ENCODE peak calls at places on chromosomes 2 and 18, in six cellular contexts. S is uterus, A is psoas muscle, Q is colonic mucosa, N is lower lobe of right lung, K is ascending aorta. O is an unnamed sample.

GRCh38 chr2:28487258-28487657 is 8.6 kb upstream of the PLB1 start:
- DNase-seq in S (no peak), A (no peak), Q (no peak), N (no peak), K (no peak), O (no peak)

GRCh38 chr2:16320716-16321115 is 344.9 kb downstream of the CYRIA start:
- DNase-seq in S (no peak), A (no peak), Q (no peak), N (no peak), K (no peak), O (no peak)

GRCh38 chr2:45743531-45744391 is 92.3 kb downstream of the PRKCE start:
- DNase-seq in S (peak), A (peak), Q (peak), N (no peak), K (no peak), O (peak)

GRCh38 chr18:72235422-72235821 is 308.7 kb downstream of the CBLN2 start:
- DNase-seq in S (no peak), A (no peak), Q (no peak), N (no peak), K (no peak), O (no peak)

GRCh38 chr2:182066439-182067061 is 80.9 kb downstream of the PPP1R1C start:
- DNase-seq in S (no peak), A (no peak), Q (no peak), N (no peak), K (no peak), O (no peak)

GRCh38 chr2:210961249-210961648 is 404.9 kb downstream of the CPS1 start:
- DNase-seq in S (no peak), A (no peak), Q (no peak), N (no peak), K (no peak), O (no peak)

GRCh38 chr18:52903858-52904257 is 563.9 kb downstream of the DCC start:
- DNase-seq in S (no peak), A (no peak), Q (peak), N (peak), K (no peak), O (peak)

GRCh38 chr2:98522854-98523253 is 78.2 kb downstream of the INPP4A start:
- DNase-seq in S (no peak), A (no peak), Q (no peak), N (no peak), K (no peak), O (no peak)

GRCh38 chr2:225091336-225091735 is 49.1 kb upstream of the DOCK10 start:
- DNase-seq in S (no peak), A (no peak), Q (no peak), N (no peak), K (no peak), O (no peak)

GRCh38 chr2:241974851-241975592 is 105.5 kb downstream of the RTP5 start:
- DNase-seq in S (peak), A (no peak), Q (no peak), N (no peak), K (no peak), O (no peak)

GRCh38 chr2:67641709-67642397 is 244.7 kb downstream of the ETAA1 start:
- DNase-seq in S (peak), A (no peak), Q (no peak), N (no peak), K (no peak), O (no peak)

GRCh38 chr18:76476665-76477561 is 18.1 kb downstream of the ZNF516 start:
- DNase-seq in S (no peak), A (no peak), Q (peak), N (no peak), K (no peak), O (no peak)

GRCh38 chr2:127612111-127612822 is 33.7 kb upstream of the GPR17 start:
- DNase-seq in S (no peak), A (no peak), Q (no peak), N (peak), K (no peak), O (no peak)

GRCh38 chr2:96213379-96213778 is 4.8 kb upstream of the STARD7 start:
- DNase-seq in S (no peak), A (no peak), Q (no peak), N (no peak), K (no peak), O (no peak)

GRCh38 chr18:57781128-57781463 is 22.0 kb downstream of the ATP8B1 start:
- DNase-seq in S (no peak), A (no peak), Q (no peak), N (no peak), K (no peak), O (no peak)

GRCh38 chr18:43935051-43935412 is 657.7 kb upstream of the SYT4 start:
- DNase-seq in S (no peak), A (no peak), Q (no peak), N (no peak), K (no peak), O (no peak)

GRCh38 chr2:235500110-235500760 is 6.4 kb downstream of the AGAP1 start:
- DNase-seq in S (no peak), A (no peak), Q (no peak), N (no peak), K (no peak), O (no peak)

GRCh38 chr2:74708883-74709282 is 54.8 kb downstream of the SEMA4F start:
- DNase-seq in S (no peak), A (peak), Q (no peak), N (no peak), K (no peak), O (no peak)

GRCh38 chr2:127048969-127049897 is 57.7 kb downstream of the BIN1 start:
- DNase-seq in S (peak), A (no peak), Q (peak), N (peak), K (no peak), O (no peak)

GRCh38 chr2:217851191-217852020 is 151.4 kb downstream of the TNS1 start:
- DNase-seq in S (peak), A (peak), Q (no peak), N (peak), K (no peak), O (peak)

GRCh38 chr2:64192570-64193192 is 48.5 kb upstream of the PELI1 start:
- DNase-seq in S (no peak), A (no peak), Q (no peak), N (no peak), K (no peak), O (peak)

GRCh38 chr2:196239622-196240587 is 68.5 kb upstream of the STK17B start:
- DNase-seq in S (peak), A (peak), Q (peak), N (peak), K (peak), O (no peak)

GRCh38 chr2:189560273-189560586 is 20.4 kb downstream of the SLC40A1 start:
- DNase-seq in S (no peak), A (no peak), Q (no peak), N (no peak), K (no peak), O (no peak)

GRCh38 chr18:13638684-13639083 is 87.7 kb downstream of the FAM210A start:
- DNase-seq in S (no peak), A (no peak), Q (no peak), N (no peak), K (no peak), O (no peak)

GRCh38 chr2:172248381-172249173 is 145.9 kb upstream of the DLX2 start:
- DNase-seq in S (no peak), A (no peak), Q (no peak), N (no peak), K (no peak), O (no peak)

GRCh38 chr18:51278045-51278649 is 80.7 kb upstream of the MEX3C start:
- DNase-seq in S (no peak), A (no peak), Q (peak), N (no peak), K (no peak), O (no peak)

GRCh38 chr18:35939166-35939565 is 33.3 kb upstream of the RMP24 start:
- DNase-seq in S (no peak), A (no peak), Q (no peak), N (no peak), K (no peak), O (no peak)

GRCh38 chr2:10346929-10347558 is 44.3 kb downstream of the HPCAL1 start:
- DNase-seq in S (no peak), A (peak), Q (no peak), N (peak), K (no peak), O (no peak)
- TF ChIP-seq CTCF in S (no peak), A (no peak), Q (no peak), N (no peak), K (no peak), O (no peak)

GRCh38 chr2:73212098-73212447 is 2.0 kb upstream of the SMYD5 start:
- DNase-seq in S (no peak), A (no peak), Q (no peak), N (no peak), K (no peak), O (no peak)

GRCh38 chr2:73215254-73215653 is 1.2 kb downstream of the SMYD5 start:
- DNase-seq in S (no peak), A (no peak), Q (no peak), N (no peak), K (no peak), O (no peak)

GRCh38 chr2:73217160-73217559 is 3.1 kb downstream of the SMYD5 start:
- DNase-seq in S (no peak), A (no peak), Q (no peak), N (no peak), K (no peak), O (no peak)

GRCh38 chr2:73212448-73213176 is 1.4 kb upstream of the SMYD5 start:
- DNase-seq in S (peak), A (peak), Q (peak), N (peak), K (peak), O (peak)

GRCh38 chr2:73214120-73215035 is at the start of gene SMYD5:
- DNase-seq in S (peak), A (peak), Q (peak), N (peak), K (peak), O (peak)
- H3K27ac ChIP-seq in S (peak), A (peak), Q (peak), N (peak), K (peak), O (peak)

DNA sequence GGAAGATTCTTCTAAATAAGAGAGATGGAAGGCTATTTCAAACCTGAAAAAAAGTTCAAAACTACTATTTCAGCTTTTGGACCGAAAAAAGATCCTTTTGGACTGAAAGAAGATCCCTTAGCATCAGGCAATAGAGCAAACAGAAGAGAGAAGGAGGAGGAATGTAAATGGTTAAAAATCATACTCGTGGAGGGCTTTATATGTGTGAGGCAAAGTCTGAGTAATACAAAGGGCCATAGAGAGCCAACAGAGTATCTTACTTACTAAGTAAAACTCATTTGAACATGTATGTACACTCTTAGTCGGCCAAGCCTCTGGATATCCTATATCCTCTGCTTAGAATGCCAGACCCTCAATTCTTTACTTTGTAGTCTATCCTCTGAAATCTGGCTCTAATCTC is 55.7 kb downstream of the ITSN2 start:
- DNase-seq in S (no peak), A (no peak), Q (no peak), N (no peak), K (no peak), O (no peak)
- TF ChIP-seq CTCF in S (no peak), A (no peak), Q (no peak), N (no peak), K (no peak), O (no peak)

DNA sequence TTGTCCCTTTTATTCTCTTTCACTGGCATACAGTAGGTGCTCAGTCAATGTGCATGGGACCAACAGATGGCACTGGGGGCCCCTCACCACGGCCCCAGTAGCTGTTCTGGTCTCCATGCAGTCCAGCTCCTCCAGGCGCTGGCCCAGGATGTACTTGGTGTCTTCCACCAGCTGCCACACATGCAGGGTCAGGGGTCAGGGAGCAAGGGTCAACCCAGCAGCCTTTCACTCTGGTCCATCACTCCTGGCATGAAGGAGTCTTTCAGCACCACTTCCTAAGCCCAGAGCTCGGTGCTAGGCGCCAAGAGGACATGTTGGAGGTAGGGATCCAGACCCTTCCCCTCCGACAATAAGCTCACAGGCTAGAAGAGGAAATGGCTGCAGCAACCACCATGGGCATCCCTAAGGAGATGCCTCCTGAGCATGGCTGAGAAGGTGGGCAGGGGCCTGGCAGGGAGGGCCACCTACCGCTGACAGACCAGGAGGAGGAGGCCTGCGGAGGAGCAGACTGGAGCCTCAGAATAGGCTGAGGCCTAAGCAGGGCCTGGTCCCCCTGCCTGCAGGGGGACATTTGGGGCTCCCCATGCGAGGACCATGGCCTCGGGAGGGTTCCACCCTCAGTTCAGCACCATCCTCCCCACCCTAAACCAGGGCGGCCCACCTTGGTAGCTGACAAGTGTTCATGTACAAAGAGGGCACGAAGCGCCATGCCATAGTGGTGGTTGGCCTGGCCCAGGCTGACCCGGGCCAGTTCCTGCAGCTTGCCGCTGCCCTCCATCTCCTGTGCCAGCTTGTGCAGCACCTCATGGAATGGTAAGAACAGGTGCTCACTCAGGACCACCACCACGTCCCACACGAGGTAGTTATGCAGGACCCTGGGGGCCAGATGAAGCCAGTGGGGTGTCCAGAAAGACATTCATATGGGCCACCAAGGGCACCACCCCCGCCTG is 10.2 kb downstream of the ALPG start:
- DNase-seq in S (no peak), A (no peak), Q (no peak), N (peak), K (no peak), O (no peak)
- H3K27ac ChIP-seq in S (no peak), A (no peak), Q (no peak), N (no peak), K (no peak), O (no peak)

GRCh38 chr2:121043061-121043826 is 241.8 kb downstream of the TFCP2L1 start:
- DNase-seq in S (no peak), A (no peak), Q (no peak), N (no peak), K (no peak), O (no peak)

GRCh38 chr2:121045245-121045644 is 239.8 kb downstream of the TFCP2L1 start:
- DNase-seq in S (no peak), A (no peak), Q (no peak), N (no peak), K (no peak), O (no peak)

GRCh38 chr2:121044412-121044811 is 240.6 kb downstream of the TFCP2L1 start:
- DNase-seq in S (no peak), A (no peak), Q (peak), N (no peak), K (no peak), O (no peak)

GRCh38 chr2:121041516-121041915 is 243.5 kb downstream of the TFCP2L1 start:
- DNase-seq in S (no peak), A (no peak), Q (no peak), N (no peak), K (no peak), O (no peak)

DNA sequence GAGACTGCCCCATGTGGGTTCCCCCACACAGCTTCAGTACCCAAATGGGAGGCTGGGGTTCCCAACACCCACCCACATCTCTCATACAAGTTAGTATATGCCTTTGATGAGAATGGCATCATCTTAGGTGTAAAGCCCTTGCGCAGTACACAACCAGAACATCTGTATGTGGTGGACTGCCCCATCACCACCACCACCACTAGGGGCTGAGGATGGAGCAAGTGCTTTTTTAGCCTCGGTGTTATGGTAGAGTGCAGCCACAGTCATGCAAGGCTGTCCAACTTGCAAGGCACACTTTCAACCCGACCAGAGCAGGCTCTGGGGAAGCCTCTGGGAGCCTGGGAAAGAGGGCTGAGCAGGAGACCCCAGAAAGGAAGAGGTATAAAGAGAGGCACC is 241.2 kb downstream of the TFCP2L1 start:
- DNase-seq in S (no peak), A (no peak), Q (no peak), N (no peak), K (no peak), O (no peak)
- TF ChIP-seq CTCF in S (no peak), A (no peak), Q (no peak), N (no peak), K (no peak), O (no peak)

O was measured in tibial nerve.